ENCODE peak calls at places on chromosomes 16 and 17, in nine cellular contexts. One of them, this sample, is unnamed.

GRCh38 chr17:21034350-21035235 is 8.2 kb downstream of the USP22 start:
- DNase-seq in activated CD4-positive, alpha-beta memory T cell treated with anti-CD3 and anti-CD28 coated beads, Interleukin-2, amount 10 ng/mL, durations not matched to agents 7 days and 5 days: peak; percentile 70
- DNase-seq in MCF 10A: no peak
- DNase-seq in NCI-H510A: no peak
- DNase-seq in NCI-H1105: no peak
- DNase-seq in stimulated activated naive CD8-positive, alpha-beta T cell treated with anti-CD3 and anti-CD28 coated beads, Interleukin-15, Interleukin-2, amounts not matched to agents 100 U/mL and 50 U/mL, for 24 hours: peak; percentile 30
- DNase-seq in stimulated activated naive CD4-positive, alpha-beta T cell: peak; percentile 56
- DNase-seq in NCI-H1694 treated with DMSO at 0.1 percent for 48 hours: no peak
- DNase-seq in GOT3: no peak
- DNase-seq in this sample: no peak

GRCh38 chr17:61416211-61416539 is 16.5 kb downstream of the TBX2 start:
- DNase-seq in stimulated activated naive CD8-positive, alpha-beta T cell treated with anti-CD3 and anti-CD28 coated beads, Interleukin-15, Interleukin-2, amounts not matched to agents 100 U/mL and 50 U/mL, for 24 hours: no peak
- DNase-seq in stimulated activated naive CD4-positive, alpha-beta T cell: no peak
- DNase-seq in NCI-H1694 treated with DMSO at 0.1 percent for 48 hours: no peak
- DNase-seq in NCI-H510A: no peak
- DNase-seq in GOT3: no peak
- DNase-seq in NCI-H1105: no peak
- DNase-seq in activated CD4-positive, alpha-beta memory T cell treated with anti-CD3 and anti-CD28 coated beads, Interleukin-2, amount 10 ng/mL, durations not matched to agents 7 days and 5 days: no peak
- DNase-seq in MCF 10A: no peak
- DNase-seq in this sample: no peak

GRCh38 chr17:55911186-55911585 is 160.3 kb downstream of the PCTP start:
- DNase-seq in NCI-H1105: no peak
- DNase-seq in NCI-H510A: no peak
- DNase-seq in NCI-H1694 treated with DMSO at 0.1 percent for 48 hours: no peak
- DNase-seq in GOT3: no peak
- DNase-seq in activated CD4-positive, alpha-beta memory T cell treated with anti-CD3 and anti-CD28 coated beads, Interleukin-2, amount 10 ng/mL, durations not matched to agents 7 days and 5 days: no peak
- DNase-seq in stimulated activated naive CD4-positive, alpha-beta T cell: no peak
- DNase-seq in stimulated activated naive CD8-positive, alpha-beta T cell treated with anti-CD3 and anti-CD28 coated beads, Interleukin-15, Interleukin-2, amounts not matched to agents 100 U/mL and 50 U/mL, for 24 hours: no peak
- DNase-seq in MCF 10A: no peak
- DNase-seq in this sample: no peak

GRCh38 chr17:51006601-51007000 is 114.1 kb downstream of the SPAG9 start:
- DNase-seq in NCI-H510A: no peak
- DNase-seq in MCF 10A: no peak
- DNase-seq in stimulated activated naive CD4-positive, alpha-beta T cell: no peak
- DNase-seq in stimulated activated naive CD8-positive, alpha-beta T cell treated with anti-CD3 and anti-CD28 coated beads, Interleukin-15, Interleukin-2, amounts not matched to agents 100 U/mL and 50 U/mL, for 24 hours: no peak
- DNase-seq in NCI-H1105: no peak
- DNase-seq in activated CD4-positive, alpha-beta memory T cell treated with anti-CD3 and anti-CD28 coated beads, Interleukin-2, amount 10 ng/mL, durations not matched to agents 7 days and 5 days: no peak
- DNase-seq in NCI-H1694 treated with DMSO at 0.1 percent for 48 hours: no peak
- DNase-seq in GOT3: no peak
- DNase-seq in this sample: no peak

GRCh38 chr16:75263963-75264445 is 12.6 kb upstream of the BCAR1 start:
- DNase-seq in stimulated activated naive CD8-positive, alpha-beta T cell treated with anti-CD3 and anti-CD28 coated beads, Interleukin-15, Interleukin-2, amounts not matched to agents 100 U/mL and 50 U/mL, for 24 hours: no peak
- DNase-seq in activated CD4-positive, alpha-beta memory T cell treated with anti-CD3 and anti-CD28 coated beads, Interleukin-2, amount 10 ng/mL, durations not matched to agents 7 days and 5 days: no peak
- DNase-seq in NCI-H510A: no peak
- DNase-seq in MCF 10A: peak; percentile 47
- DNase-seq in NCI-H1105: no peak
- DNase-seq in stimulated activated naive CD4-positive, alpha-beta T cell: no peak
- DNase-seq in GOT3: no peak
- DNase-seq in NCI-H1694 treated with DMSO at 0.1 percent for 48 hours: no peak
- DNase-seq in this sample: no peak

GRCh38 chr16:23391381-23392222 is 61.4 kb downstream of the COG7 start:
- DNase-seq in stimulated activated naive CD4-positive, alpha-beta T cell: no peak
- DNase-seq in GOT3: no peak
- DNase-seq in NCI-H510A: no peak
- DNase-seq in activated CD4-positive, alpha-beta memory T cell treated with anti-CD3 and anti-CD28 coated beads, Interleukin-2, amount 10 ng/mL, durations not matched to agents 7 days and 5 days: no peak
- DNase-seq in NCI-H1105: no peak
- DNase-seq in MCF 10A: peak; percentile 29
- DNase-seq in stimulated activated naive CD8-positive, alpha-beta T cell treated with anti-CD3 and anti-CD28 coated beads, Interleukin-15, Interleukin-2, amounts not matched to agents 100 U/mL and 50 U/mL, for 24 hours: no peak
- DNase-seq in NCI-H1694 treated with DMSO at 0.1 percent for 48 hours: no peak
- DNase-seq in this sample: no peak

GRCh38 chr17:76578376-76578775 is 7.3 kb downstream of the ST6GALNAC2 start:
- DNase-seq in NCI-H1105: no peak
- DNase-seq in activated CD4-positive, alpha-beta memory T cell treated with anti-CD3 and anti-CD28 coated beads, Interleukin-2, amount 10 ng/mL, durations not matched to agents 7 days and 5 days: no peak
- DNase-seq in stimulated activated naive CD4-positive, alpha-beta T cell: no peak
- DNase-seq in stimulated activated naive CD8-positive, alpha-beta T cell treated with anti-CD3 and anti-CD28 coated beads, Interleukin-15, Interleukin-2, amounts not matched to agents 100 U/mL and 50 U/mL, for 24 hours: no peak
- DNase-seq in NCI-H510A: no peak
- DNase-seq in MCF 10A: no peak
- DNase-seq in GOT3: no peak
- DNase-seq in NCI-H1694 treated with DMSO at 0.1 percent for 48 hours: no peak
- DNase-seq in this sample: no peak

GRCh38 chr16:47705268-47705667 is 244.1 kb downstream of the PHKB start:
- DNase-seq in NCI-H1694 treated with DMSO at 0.1 percent for 48 hours: no peak
- DNase-seq in NCI-H510A: no peak
- DNase-seq in NCI-H1105: no peak
- DNase-seq in activated CD4-positive, alpha-beta memory T cell treated with anti-CD3 and anti-CD28 coated beads, Interleukin-2, amount 10 ng/mL, durations not matched to agents 7 days and 5 days: no peak
- DNase-seq in MCF 10A: no peak
- DNase-seq in stimulated activated naive CD4-positive, alpha-beta T cell: no peak
- DNase-seq in stimulated activated naive CD8-positive, alpha-beta T cell treated with anti-CD3 and anti-CD28 coated beads, Interleukin-15, Interleukin-2, amounts not matched to agents 100 U/mL and 50 U/mL, for 24 hours: no peak
- DNase-seq in GOT3: no peak
- DNase-seq in this sample: no peak

GRCh38 chr16:29994613-29995329 is 646 bp downstream of the HIRIP3 start:
- DNase-seq in activated CD4-positive, alpha-beta memory T cell treated with anti-CD3 and anti-CD28 coated beads, Interleukin-2, amount 10 ng/mL, durations not matched to agents 7 days and 5 days: peak; percentile 81
- DNase-seq in GOT3: peak; percentile 16
- DNase-seq in stimulated activated naive CD8-positive, alpha-beta T cell treated with anti-CD3 and anti-CD28 coated beads, Interleukin-15, Interleukin-2, amounts not matched to agents 100 U/mL and 50 U/mL, for 24 hours: peak; percentile 81
- DNase-seq in NCI-H1694 treated with DMSO at 0.1 percent for 48 hours: no peak
- DNase-seq in stimulated activated naive CD4-positive, alpha-beta T cell: no peak
- DNase-seq in MCF 10A: peak; percentile 79
- DNase-seq in NCI-H510A: no peak
- DNase-seq in NCI-H1105: no peak
- DNase-seq in this sample: peak; percentile 50

GRCh38 chr16:69779724-69780123 is 17.6 kb downstream of the WWP2 start:
- DNase-seq in GOT3: no peak
- DNase-seq in NCI-H510A: no peak
- DNase-seq in MCF 10A: no peak
- DNase-seq in stimulated activated naive CD4-positive, alpha-beta T cell: no peak
- DNase-seq in stimulated activated naive CD8-positive, alpha-beta T cell treated with anti-CD3 and anti-CD28 coated beads, Interleukin-15, Interleukin-2, amounts not matched to agents 100 U/mL and 50 U/mL, for 24 hours: no peak
- DNase-seq in activated CD4-positive, alpha-beta memory T cell treated with anti-CD3 and anti-CD28 coated beads, Interleukin-2, amount 10 ng/mL, durations not matched to agents 7 days and 5 days: no peak
- DNase-seq in NCI-H1105: no peak
- DNase-seq in NCI-H1694 treated with DMSO at 0.1 percent for 48 hours: no peak
- DNase-seq in this sample: no peak

GRCh38 chr16:12971216-12971615 is 69.8 kb downstream of the SHISA9 start:
- DNase-seq in NCI-H1694 treated with DMSO at 0.1 percent for 48 hours: no peak
- DNase-seq in stimulated activated naive CD4-positive, alpha-beta T cell: no peak
- DNase-seq in NCI-H510A: peak; percentile 69
- DNase-seq in NCI-H1105: peak; percentile 92
- DNase-seq in MCF 10A: peak; percentile 98
- DNase-seq in activated CD4-positive, alpha-beta memory T cell treated with anti-CD3 and anti-CD28 coated beads, Interleukin-2, amount 10 ng/mL, durations not matched to agents 7 days and 5 days: no peak
- DNase-seq in stimulated activated naive CD8-positive, alpha-beta T cell treated with anti-CD3 and anti-CD28 coated beads, Interleukin-15, Interleukin-2, amounts not matched to agents 100 U/mL and 50 U/mL, for 24 hours: no peak
- DNase-seq in GOT3: no peak
- DNase-seq in this sample: no peak

GRCh38 chr16:84821728-84822676 is 2.2 kb downstream of the CRISPLD2 start:
- DNase-seq in NCI-H1105: no peak
- DNase-seq in NCI-H510A: no peak
- DNase-seq in GOT3: no peak
- DNase-seq in NCI-H1694 treated with DMSO at 0.1 percent for 48 hours: no peak
- DNase-seq in stimulated activated naive CD8-positive, alpha-beta T cell treated with anti-CD3 and anti-CD28 coated beads, Interleukin-15, Interleukin-2, amounts not matched to agents 100 U/mL and 50 U/mL, for 24 hours: no peak
- DNase-seq in activated CD4-positive, alpha-beta memory T cell treated with anti-CD3 and anti-CD28 coated beads, Interleukin-2, amount 10 ng/mL, durations not matched to agents 7 days and 5 days: no peak
- DNase-seq in stimulated activated naive CD4-positive, alpha-beta T cell: no peak
- DNase-seq in MCF 10A: no peak
- DNase-seq in this sample: no peak

GRCh38 chr17:8744086-8744781 is 402 bp downstream of the CCDC42 start:
- DNase-seq in GOT3: no peak
- DNase-seq in NCI-H1105: no peak
- DNase-seq in NCI-H510A: no peak
- DNase-seq in NCI-H1694 treated with DMSO at 0.1 percent for 48 hours: no peak
- DNase-seq in stimulated activated naive CD8-positive, alpha-beta T cell treated with anti-CD3 and anti-CD28 coated beads, Interleukin-15, Interleukin-2, amounts not matched to agents 100 U/mL and 50 U/mL, for 24 hours: no peak
- DNase-seq in activated CD4-positive, alpha-beta memory T cell treated with anti-CD3 and anti-CD28 coated beads, Interleukin-2, amount 10 ng/mL, durations not matched to agents 7 days and 5 days: no peak
- DNase-seq in stimulated activated naive CD4-positive, alpha-beta T cell: no peak
- DNase-seq in MCF 10A: no peak
- DNase-seq in this sample: no peak

This sample was measured in stimulated activated CD4-positive, alpha-beta T cell treated with anti-CD3 and anti-CD28 coated beads, TNF-alpha, amount 100 ng/mL, for 24 hours.